ENCODE peak calls at places on chromosomes 6 and 20, in four cellular contexts. I is adrenal gland, A is hepatocyte, Y is IMR-90. J is an unnamed sample. For H3K27me3, the result is how much of the 10 kb centered on the place peaks cover.

GRCh38 chr6:5365430-5366195 is 104.3 kb downstream of the FARS2 start:
- DNase-seq in I (no peak), A (no peak), Y (no peak), J (no peak)

GRCh38 chr6:135534773-135535380 is 37.3 kb upstream of the AHI1 start:
- DNase-seq in I (no peak), A (no peak), Y (peak), J (no peak)

GRCh38 chr20:43988867-43989266 is 74.2 kb downstream of the TOX2 start:
- DNase-seq in I (peak), A (no peak), Y (peak), J (no peak)

GRCh38 chr6:53128842-53129241 is 19.8 kb downstream of the GCM1 start:
- DNase-seq in I (no peak), A (no peak), Y (no peak), J (no peak)

GRCh38 chr20:58069796-58070663 is 158.4 kb downstream of the ANKRD60 start:
- DNase-seq in I (peak), A (no peak), Y (no peak), J (peak)

GRCh38 chr20:1122388-1123315 is 4.2 kb downstream of the PSMF1 start:
- DNase-seq in I (peak), A (peak), Y (peak), J (peak)

GRCh38 chr6:115977220-115977619 is 83.5 kb downstream of the FRK start:
- DNase-seq in I (no peak), A (no peak), Y (no peak), J (no peak)

GRCh38 chr6:88135578-88136114 is 30.5 kb downstream of the CNR1 start:
- DNase-seq in I (no peak), A (no peak), Y (no peak), J (no peak)

GRCh38 chr20:3716195-3716834 is 3.9 kb upstream of the SIGLEC1 start:
- DNase-seq in I (no peak), A (peak), Y (peak), J (no peak)

GRCh38 chr6:10030942-10031537 is 383.8 kb downstream of the TFAP2A start:
- DNase-seq in I (no peak), A (peak), Y (no peak), J (no peak)

GRCh38 chr6:14312497-14312896 is 194.9 kb downstream of the CD83 start:
- DNase-seq in I (no peak), A (no peak), Y (no peak), J (no peak)

GRCh38 chr6:139577991-139578604 is 203.7 kb upstream of the CITED2 start:
- DNase-seq in I (no peak), A (peak), Y (peak), J (no peak)

GRCh38 chr6:32318501-32318900 is 53.2 kb downstream of the TSBP1 start:
- DNase-seq in I (no peak), A (no peak), Y (no peak), J (no peak)

GRCh38 chr6:107763959-107764358 is 60.2 kb downstream of the SCML4 start:
- DNase-seq in I (no peak), A (no peak), Y (peak), J (no peak)

GRCh38 chr6:41600499-41601247 is 37.6 kb upstream of the MDFI start:
- DNase-seq in I (no peak), A (peak), Y (no peak), J (no peak)

GRCh38 chr20:19785173-19785799 is 27.2 kb downstream of the RIN2 start:
- DNase-seq in I (no peak), A (no peak), Y (peak), J (no peak)

GRCh38 chr6:27836080-27836782 is 76.0 kb downstream of the OR2B2 start:
- DNase-seq in I (no peak), A (no peak), Y (no peak), J (no peak)

GRCh38 chr6:124882580-124883393 is 79.5 kb upstream of the RNF217 start:
- DNase-seq in I (no peak), A (no peak), Y (peak), J (no peak)

GRCh38 chr20:32338665-32339064 is 19.5 kb upstream of the ASXL1 start:
- DNase-seq in I (no peak), A (no peak), Y (no peak), J (peak)

GRCh38 chr6:135108692-135109091 is 54.1 kb upstream of the HBS1L start:
- DNase-seq in I (no peak), A (no peak), Y (no peak), J (no peak)

GRCh38 chr6:48098923-48099322 is 12.1 kb downstream of the PTCHD4 start:
- DNase-seq in I (no peak), A (no peak), Y (no peak), J (no peak)

GRCh38 chr6:146361367-146361924 is 182.2 kb upstream of the RAB32 start:
- DNase-seq in I (no peak), A (no peak), Y (no peak), J (no peak)

GRCh38 chr20:1405801-1406200 is 12.9 kb upstream of the FKBP1A start:
- DNase-seq in I (no peak), A (no peak), Y (no peak), J (no peak)

GRCh38 chr20:34536798-34537394 is 20.7 kb downstream of the DYNLRB1 start:
- DNase-seq in I (peak), A (no peak), Y (no peak), J (no peak)

GRCh38 chr20:63350597-63351379 is 10.4 kb downstream of the CHRNA4 start:
- DNase-seq in I (no peak), A (no peak), Y (no peak), J (no peak)

GRCh38 chr20:45415822-45416637 is at the start of gene PIGT:
- DNase-seq in I (peak), A (peak), Y (peak), J (peak)
- TF ChIP-seq CTCF in I (no peak), A (no peak), Y (peak), J (no peak)

DNA sequence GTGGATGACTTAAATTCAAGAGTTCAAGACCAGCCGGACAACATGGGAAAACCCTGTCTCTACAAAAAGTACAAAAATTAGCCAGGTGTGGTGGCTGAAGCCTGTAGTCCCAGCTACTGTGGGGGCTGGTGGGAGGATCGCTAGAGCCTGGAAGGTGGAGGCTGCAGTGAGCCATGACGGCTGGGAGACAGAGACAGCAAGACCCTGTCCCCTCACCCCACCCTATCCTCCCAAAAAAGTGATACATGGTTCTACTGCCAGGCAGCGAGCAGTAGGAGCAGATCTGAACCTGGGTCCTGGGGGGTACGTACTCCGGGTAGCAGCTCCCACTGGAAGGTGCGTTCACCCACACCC is 2.2 kb downstream of the PSMA7 start:
- DNase-seq in I (no peak), A (no peak), Y (no peak), J (no peak)
- H3K4me3 ChIP-seq in I (no peak), A (no peak), Y (no peak), J (no peak)

DNA sequence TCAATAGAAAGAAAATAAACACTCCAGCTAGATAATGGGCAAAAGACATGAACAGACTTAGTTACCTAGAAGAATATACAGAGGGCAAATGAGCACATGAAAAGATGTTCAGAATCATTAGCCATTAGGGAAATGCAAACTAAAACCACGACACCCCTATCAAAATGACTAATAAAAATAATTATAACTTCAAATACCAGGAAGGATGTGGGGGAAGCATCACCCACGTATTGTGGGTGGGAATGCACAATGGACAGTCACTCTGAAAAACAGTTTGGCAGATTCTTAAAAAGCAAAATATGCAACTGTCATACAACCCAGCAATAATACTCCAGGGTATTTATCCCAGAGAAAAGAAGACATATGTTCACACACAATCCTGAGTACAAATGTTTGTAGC is 92.6 kb downstream of the DLL1 start:
- DNase-seq in I (no peak), A (no peak), Y (no peak), J (peak)
- H3K27me3 ChIP-seq in I (under half), A (under half), Y (under half), J (under half)

GRCh38 chr6:81838724-81839425 is 86.4 kb upstream of the TENT5A start:
- DNase-seq in I (no peak), A (no peak), Y (no peak), J (no peak)
- TF ChIP-seq CTCF in I (peak), A (no peak), Y (no peak), J (no peak)